ENCODE peak calls at places on chromosomes 13 and 19, in ten cellular contexts. N is CD8-positive, alpha-beta memory T cell; H is cardiac muscle cell; P is endodermal cell; G is stomach; I is heart right ventricle; S is spleen; M is CD4-positive, CD25-positive, alpha-beta regulatory T cell; X is heart left ventricle; O is testis. U is an unnamed sample. For H3K27me3 and H3K4me1, the result is how much of the 10 kb centered on the place peaks cover.

GRCh38 chr13:30708541-30708940 is 26.8 kb upstream of the ALOX5AP start:
- DNase-seq in O (no peak), G (no peak), N (no peak), P (no peak), X (no peak), H (no peak), M (no peak), S (no peak), I (no peak), U (no peak)

GRCh38 chr13:113650731-113651148 is 7.3 kb downstream of the ATP4B start:
- DNase-seq in S (peak), P (no peak), G (peak), I (no peak), M (no peak), N (peak), X (peak), O (no peak), H (no peak), U (peak)

GRCh38 chr13:106182404-106182803 is 353.1 kb downstream of the EFNB2 start:
- DNase-seq in G (no peak), H (no peak), I (no peak), M (no peak), S (no peak), N (no peak), P (no peak), X (no peak), O (no peak), U (no peak)

GRCh38 chr13:62747629-62748028 is 1332.0 kb upstream of the PCDH20 start:
- DNase-seq in G (no peak), N (no peak), S (no peak), H (no peak), O (no peak), P (no peak), M (no peak), X (no peak), I (no peak), U (no peak)

GRCh38 chr13:59746291-59746962 is 417.3 kb downstream of the DIAPH3 start:
- DNase-seq in O (no peak), S (no peak), I (no peak), N (no peak), P (no peak), X (no peak), M (no peak), G (no peak), H (no peak), U (no peak)

GRCh38 chr13:91247768-91248167 is 99.7 kb upstream of the MIR17HG start:
- DNase-seq in N (no peak), S (no peak), H (no peak), O (no peak), G (no peak), P (no peak), M (no peak), I (no peak), X (no peak), U (no peak)

GRCh38 chr13:99572131-99572530 is 70.9 kb downstream of the TM9SF2 start:
- DNase-seq in X (no peak), N (no peak), H (no peak), I (no peak), P (no peak), M (no peak), S (no peak), O (no peak), G (no peak), U (no peak)

GRCh38 chr13:99336750-99337149 is 29.6 kb upstream of the GPR183 start:
- DNase-seq in X (no peak), M (no peak), O (no peak), S (no peak), I (no peak), G (no peak), N (no peak), P (no peak), H (no peak), U (no peak)

GRCh38 chr13:44300895-44301638 is 72.6 kb upstream of the SERP2 start:
- DNase-seq in I (peak), N (no peak), O (no peak), P (no peak), G (peak), X (peak), M (no peak), H (peak), S (no peak), U (peak)

GRCh38 chr13:93339550-93339949 is 112.9 kb downstream of the GPC6 start:
- DNase-seq in H (no peak), N (no peak), O (no peak), M (no peak), S (no peak), P (no peak), I (no peak), G (no peak), X (no peak), U (no peak)

GRCh38 chr19:14368011-14368513 is 13.2 kb upstream of the ADGRE5 start:
- DNase-seq in S (no peak), M (peak), G (no peak), O (no peak), I (no peak), X (no peak), N (no peak), H (no peak), P (no peak), U (no peak)

GRCh38 chr13:114268344-114269280 is 12.8 kb upstream of the UPF3A start:
- DNase-seq in S (no peak), M (peak), G (no peak), P (no peak), O (no peak), H (no peak), N (no peak), I (no peak), X (no peak), U (no peak)

GRCh38 chr13:90700340-90700739 is 647.1 kb upstream of the MIR17HG start:
- DNase-seq in H (no peak), S (no peak), P (no peak), X (no peak), N (no peak), M (no peak), G (no peak), I (no peak), O (no peak), U (no peak)

GRCh38 chr13:113916330-113916815 is 52.5 kb upstream of the GAS6 start:
- DNase-seq in H (no peak), N (no peak), M (no peak), P (no peak), I (no peak), O (no peak), X (no peak), G (no peak), S (no peak), U (no peak)

GRCh38 chr13:57137631-57138030 is 3.1 kb upstream of the PRR20A start:
- DNase-seq in M (no peak), P (no peak), N (no peak), S (no peak), H (no peak), O (no peak), G (no peak), X (no peak), I (no peak), U (no peak)

GRCh38 chr13:52713894-52714293 is 25.7 kb downstream of the CNMD start:
- DNase-seq in X (peak), I (peak), P (no peak), M (no peak), O (peak), S (no peak), N (no peak), H (no peak), G (no peak), U (peak)

GRCh38 chr13:48615017-48615416 is 38.7 kb upstream of the CYSLTR2 start:
- DNase-seq in H (no peak), P (no peak), N (no peak), O (no peak), M (no peak), G (no peak), S (no peak), X (no peak), I (no peak), U (no peak)

DNA sequence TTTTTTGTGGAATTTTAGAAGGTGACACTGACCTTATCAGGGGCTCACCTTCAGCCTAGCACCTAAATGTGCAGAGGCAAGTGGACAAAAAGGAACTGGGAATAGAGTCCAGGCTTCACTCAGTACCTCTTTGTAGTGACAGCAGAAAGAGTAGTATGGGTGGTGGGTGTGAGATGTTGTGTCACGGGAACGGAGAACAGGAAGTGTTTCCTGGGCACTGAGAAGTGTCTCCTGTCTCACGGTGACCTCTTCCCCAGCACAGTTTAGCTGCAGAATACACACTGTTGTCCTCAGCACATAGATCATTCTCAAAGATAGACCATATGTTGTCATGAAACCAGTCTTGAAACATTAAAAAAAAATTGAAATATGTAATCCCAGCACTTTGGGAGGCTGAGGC is 17.5 kb upstream of the LGALS14 start:
- DNase-seq in S (no peak), M (no peak), X (no peak), O (no peak), N (no peak), P (no peak), G (no peak), I (no peak), H (no peak), U (no peak)
- H3K27me3 ChIP-seq in S (under half), M (under half), X (under half), O (under half), N (under half), P (under half), G (under half), I (under half), H (under half), U (under half)

DNA sequence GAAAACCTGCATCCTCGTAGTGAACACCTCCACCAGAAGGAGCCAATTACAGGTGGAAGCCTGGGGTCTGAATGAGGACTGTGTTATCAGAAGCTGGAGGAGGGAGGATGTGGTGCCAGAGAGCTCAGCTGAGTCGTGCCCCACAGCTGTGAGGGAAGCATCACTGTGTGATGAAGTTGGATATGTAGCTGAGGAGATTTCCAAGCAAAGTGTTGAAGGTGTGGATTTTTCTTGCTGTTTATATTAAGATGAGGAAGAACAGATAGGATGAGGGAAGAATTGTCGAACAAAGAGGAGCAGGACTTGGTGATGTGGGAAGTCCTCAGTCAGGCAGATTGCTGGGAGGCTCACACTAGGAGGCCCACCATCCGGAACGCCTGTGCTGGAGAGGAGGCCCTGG is 4.4 kb downstream of the RAB20 start:
- DNase-seq in O (no peak), G (no peak), X (no peak), N (no peak), H (no peak), I (no peak), P (no peak), S (no peak), M (no peak), U (no peak)
- H3K4me1 ChIP-seq in O (under half), G (half or more), X (under half), N (under half), H (under half), I (under half), P (under half), S (half or more), M (under half), U (under half)

GRCh38 chr19:3819989-3820388 is 33.8 kb upstream of the MATK start:
- DNase-seq in H (no peak), O (no peak), X (no peak), G (no peak), N (no peak), M (no peak), I (no peak), P (no peak), S (no peak), U (no peak)
- H3K27me3 ChIP-seq in H (under half), O (under half), X (under half), G (under half), N (under half), M (under half), I (under half), P (under half), S (under half), U (under half)

DNA sequence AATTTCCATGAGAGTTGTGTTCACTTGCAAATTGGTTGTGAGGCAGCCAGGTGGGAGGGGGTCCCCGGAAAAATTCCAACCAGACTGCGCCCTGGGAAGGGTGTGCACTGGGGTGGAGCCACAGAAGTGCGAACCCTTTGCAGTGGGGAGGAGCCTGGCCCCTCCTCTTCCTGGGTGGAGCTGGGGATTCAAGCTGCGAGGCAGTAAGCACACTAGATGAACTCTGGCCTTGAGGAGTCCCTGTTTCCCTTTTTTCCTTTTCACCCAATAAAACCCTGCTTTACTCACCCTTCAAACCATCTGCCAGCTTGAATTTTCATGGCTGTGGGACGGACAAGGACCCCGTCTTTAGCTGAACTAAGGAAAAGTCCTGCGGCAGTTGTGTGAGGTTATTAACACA is 31.0 kb upstream of the MBNL2 start:
- DNase-seq in I (no peak), O (no peak), N (no peak), M (no peak), X (no peak), H (no peak), P (no peak), S (no peak), G (no peak), U (no peak)
- H3K4me1 ChIP-seq in I (under half), O (under half), N (under half), M (under half), X (under half), H (under half), P (under half), S (under half), G (under half), U (under half)

GRCh38 chr19:1671716-1672037 is 19.3 kb upstream of the TCF3 start:
- DNase-seq in I (no peak), H (no peak), G (no peak), S (no peak), M (no peak), O (no peak), P (no peak), N (no peak), X (no peak), U (no peak)
- H3K27me3 ChIP-seq in I (half or more), H (half or more), G (under half), S (half or more), M (under half), O (under half), P (half or more), N (under half), X (half or more), U (under half)

GRCh38 chr19:55552206-55552605 is 6.9 kb upstream of the SBK3 start:
- DNase-seq in N (no peak), O (no peak), X (no peak), M (no peak), I (no peak), G (no peak), H (no peak), S (no peak), P (no peak), U (no peak)

GRCh38 chr19:55549500-55550320 is 4.4 kb upstream of the SBK3 start:
- DNase-seq in M (no peak), O (no peak), S (no peak), X (peak), G (peak), H (no peak), P (peak), I (no peak), N (peak), U (no peak)

GRCh38 chr19:55552620-55553019 is 7.3 kb upstream of the SBK3 start:
- DNase-seq in X (no peak), O (no peak), G (no peak), I (no peak), S (no peak), H (no peak), N (peak), P (no peak), M (no peak), U (no peak)

GRCh38 chr19:55553217-55554182 is 8.2 kb upstream of the SBK3 start:
- DNase-seq in P (no peak), G (no peak), N (peak), I (no peak), H (no peak), O (no peak), M (no peak), S (no peak), X (no peak), U (no peak)

DNA sequence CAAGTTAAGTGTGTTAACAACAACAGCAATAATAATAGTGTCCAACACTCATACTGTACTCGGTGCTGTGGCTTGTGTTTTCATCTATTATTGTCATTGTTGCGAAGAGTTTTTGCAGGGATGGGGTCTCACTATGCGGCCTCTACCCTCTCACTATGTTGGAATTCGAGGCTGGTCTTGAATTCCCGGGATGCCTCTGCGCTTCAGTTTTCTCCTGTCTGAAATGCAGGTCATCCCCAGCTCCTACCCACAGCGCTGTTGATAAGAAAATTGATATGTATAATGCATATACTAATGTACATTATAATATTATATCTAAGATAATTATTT is 4.9 kb upstream of the SBK3 start:
- DNase-seq in X (no peak), I (no peak), G (no peak), O (no peak), N (no peak), P (no peak), M (no peak), S (no peak), H (no peak), U (no peak)
- H3K4me1 ChIP-seq in X (under half), I (under half), G (under half), O (under half), N (under half), P (under half), M (under half), S (under half), H (under half), U (under half)

GRCh38 chr19:18796239-18796638 is 5.1 kb upstream of the COMP start:
- DNase-seq in N (no peak), G (no peak), P (no peak), I (no peak), X (no peak), M (no peak), S (no peak), O (no peak), H (no peak), U (no peak)

GRCh38 chr19:18793144-18794028 is 2.3 kb upstream of the COMP start:
- DNase-seq in H (no peak), P (peak), S (no peak), X (no peak), G (no peak), O (no peak), I (no peak), N (no peak), M (no peak), U (no peak)

GRCh38 chr19:18794029-18794313 is 2.9 kb upstream of the COMP start:
- DNase-seq in G (no peak), N (no peak), X (no peak), S (no peak), M (no peak), O (no peak), P (no peak), I (no peak), H (no peak), U (peak)

GRCh38 chr19:18795540-18795939 is 4.4 kb upstream of the COMP start:
- DNase-seq in N (no peak), P (peak), H (no peak), I (no peak), G (no peak), M (no peak), S (no peak), X (no peak), O (no peak), U (peak)

GRCh38 chr19:18794692-18795091 is 3.6 kb upstream of the COMP start:
- DNase-seq in I (no peak), N (no peak), M (no peak), P (no peak), S (no peak), H (no peak), O (no peak), G (no peak), X (no peak), U (no peak)
- H3K27me3 ChIP-seq in I (half or more), N (under half), M (under half), P (half or more), S (half or more), H (half or more), O (under half), G (under half), X (half or more), U (under half)

GRCh38 chr13:40608308-40608707 is 58.1 kb downstream of the FOXO1 start:
- DNase-seq in H (no peak), O (no peak), S (no peak), N (no peak), I (no peak), X (no peak), P (no peak), G (no peak), M (no peak), U (no peak)
- H3K4me1 ChIP-seq in H (under half), O (under half), S (half or more), N (half or more), I (under half), X (under half), P (under half), G (half or more), M (half or more), U (under half)

GRCh38 chr19:741506-742131 is 9.3 kb upstream of the MISP start:
- DNase-seq in G (no peak), P (peak), M (no peak), O (no peak), N (no peak), X (no peak), I (no peak), S (no peak), H (peak), U (no peak)
- H3K27me3 ChIP-seq in G (under half), P (under half), M (under half), O (under half), N (under half), X (under half), I (under half), S (under half), H (under half), U (under half)

GRCh38 chr19:17107546-17108452 is 32.2 kb downstream of the MYO9B start:
- DNase-seq in N (no peak), O (peak), X (peak), S (peak), I (peak), P (no peak), G (peak), M (no peak), H (no peak), U (peak)
- H3K4me1 ChIP-seq in N (under half), O (under half), X (under half), S (half or more), I (under half), P (under half), G (under half), M (under half), H (under half), U (under half)